ENCODE peak calls at places on chromosomes 2 and 18, in seven cellular contexts. One of them, this sample, is unnamed. For H3K36me3, the result is how much of the 10 kb centered on the place peaks cover.

GRCh38 chr2:228747478-228747877 is 523.6 kb downstream of the PID1 start:
- DNase-seq in psoas muscle: no peak
- DNase-seq in adrenal gland: no peak
- DNase-seq in GM06990: no peak
- DNase-seq in mammary epithelial cell: peak
- DNase-seq in effector memory CD4-positive, alpha-beta T cell: no peak
- DNase-seq in fibroblast of lung: peak
- DNase-seq in this sample: no peak

GRCh38 chr2:149080104-149080503 is 41.6 kb downstream of the LYPD6B start:
- DNase-seq in effector memory CD4-positive, alpha-beta T cell: no peak
- DNase-seq in psoas muscle: no peak
- DNase-seq in mammary epithelial cell: no peak
- DNase-seq in fibroblast of lung: peak
- DNase-seq in adrenal gland: no peak
- DNase-seq in GM06990: no peak
- DNase-seq in this sample: no peak

GRCh38 chr2:214156971-214157370 is 253.9 kb upstream of the VWC2L start:
- DNase-seq in effector memory CD4-positive, alpha-beta T cell: no peak
- DNase-seq in GM06990: no peak
- DNase-seq in adrenal gland: no peak
- DNase-seq in fibroblast of lung: no peak
- DNase-seq in psoas muscle: no peak
- DNase-seq in mammary epithelial cell: no peak
- DNase-seq in this sample: no peak

GRCh38 chr2:68714866-68715265 is 19.7 kb upstream of the ARHGAP25 start:
- DNase-seq in mammary epithelial cell: no peak
- DNase-seq in GM06990: peak
- DNase-seq in effector memory CD4-positive, alpha-beta T cell: no peak
- DNase-seq in adrenal gland: peak
- DNase-seq in fibroblast of lung: no peak
- DNase-seq in psoas muscle: peak
- DNase-seq in this sample: no peak

GRCh38 chr2:196066794-196067382 is 1.7 kb downstream of the DNAH7 start:
- DNase-seq in mammary epithelial cell: no peak
- DNase-seq in GM06990: no peak
- DNase-seq in psoas muscle: no peak
- DNase-seq in effector memory CD4-positive, alpha-beta T cell: no peak
- DNase-seq in adrenal gland: no peak
- DNase-seq in fibroblast of lung: no peak
- DNase-seq in this sample: no peak

GRCh38 chr2:203582468-203582867 is 47.4 kb upstream of the RAPH1 start:
- DNase-seq in mammary epithelial cell: no peak
- DNase-seq in adrenal gland: no peak
- DNase-seq in GM06990: no peak
- DNase-seq in fibroblast of lung: peak
- DNase-seq in effector memory CD4-positive, alpha-beta T cell: no peak
- DNase-seq in psoas muscle: no peak
- DNase-seq in this sample: peak

GRCh38 chr2:148172131-148172753 is 151.4 kb downstream of the MBD5 start:
- DNase-seq in mammary epithelial cell: no peak
- DNase-seq in GM06990: no peak
- DNase-seq in effector memory CD4-positive, alpha-beta T cell: no peak
- DNase-seq in adrenal gland: no peak
- DNase-seq in psoas muscle: no peak
- DNase-seq in fibroblast of lung: no peak
- DNase-seq in this sample: no peak

GRCh38 chr2:107932986-107933385 is 53.3 kb upstream of the SLC5A7 start:
- DNase-seq in effector memory CD4-positive, alpha-beta T cell: no peak
- DNase-seq in fibroblast of lung: no peak
- DNase-seq in GM06990: no peak
- DNase-seq in mammary epithelial cell: no peak
- DNase-seq in psoas muscle: no peak
- DNase-seq in adrenal gland: no peak
- DNase-seq in this sample: no peak

GRCh38 chr2:42366411-42366810 is 5.4 kb upstream of the COX7A2L start:
- DNase-seq in effector memory CD4-positive, alpha-beta T cell: no peak
- DNase-seq in mammary epithelial cell: no peak
- DNase-seq in GM06990: no peak
- DNase-seq in adrenal gland: no peak
- DNase-seq in psoas muscle: no peak
- DNase-seq in fibroblast of lung: no peak
- DNase-seq in this sample: no peak

GRCh38 chr2:218402911-218403411 is 3.3 kb downstream of the CTDSP1 start:
- DNase-seq in psoas muscle: no peak
- DNase-seq in fibroblast of lung: no peak
- DNase-seq in GM06990: no peak
- DNase-seq in mammary epithelial cell: no peak
- DNase-seq in adrenal gland: no peak
- DNase-seq in effector memory CD4-positive, alpha-beta T cell: no peak
- DNase-seq in this sample: no peak

GRCh38 chr2:218400930-218401833 is 1.5 kb downstream of the CTDSP1 start:
- DNase-seq in mammary epithelial cell: no peak
- DNase-seq in fibroblast of lung: no peak
- DNase-seq in adrenal gland: peak
- DNase-seq in GM06990: no peak
- DNase-seq in psoas muscle: no peak
- DNase-seq in effector memory CD4-positive, alpha-beta T cell: no peak
- DNase-seq in this sample: peak

GRCh38 chr2:218401834-218402370 is 2.2 kb downstream of the CTDSP1 start:
- DNase-seq in psoas muscle: no peak
- DNase-seq in effector memory CD4-positive, alpha-beta T cell: no peak
- DNase-seq in fibroblast of lung: no peak
- DNase-seq in GM06990: no peak
- DNase-seq in mammary epithelial cell: no peak
- DNase-seq in adrenal gland: peak
- DNase-seq in this sample: no peak

GRCh38 chr2:218403810-218404209 is 4.1 kb downstream of the CTDSP1 start:
- DNase-seq in mammary epithelial cell: no peak
- DNase-seq in GM06990: no peak
- DNase-seq in psoas muscle: no peak
- DNase-seq in fibroblast of lung: no peak
- DNase-seq in effector memory CD4-positive, alpha-beta T cell: no peak
- DNase-seq in adrenal gland: no peak
- DNase-seq in this sample: no peak

GRCh38 chr2:218402491-218402901 is 2.8 kb downstream of the CTDSP1 start:
- DNase-seq in effector memory CD4-positive, alpha-beta T cell: no peak
- DNase-seq in fibroblast of lung: no peak
- DNase-seq in GM06990: no peak
- DNase-seq in psoas muscle: no peak
- DNase-seq in mammary epithelial cell: no peak
- DNase-seq in adrenal gland: no peak
- DNase-seq in this sample: no peak
- H3K4me3 ChIP-seq in effector memory CD4-positive, alpha-beta T cell: no peak
- H3K4me3 ChIP-seq in fibroblast of lung: no peak
- H3K4me3 ChIP-seq in GM06990: no peak
- H3K4me3 ChIP-seq in psoas muscle: no peak
- H3K4me3 ChIP-seq in mammary epithelial cell: no peak
- H3K4me3 ChIP-seq in adrenal gland: no peak
- H3K4me3 ChIP-seq in this sample: no peak

DNA sequence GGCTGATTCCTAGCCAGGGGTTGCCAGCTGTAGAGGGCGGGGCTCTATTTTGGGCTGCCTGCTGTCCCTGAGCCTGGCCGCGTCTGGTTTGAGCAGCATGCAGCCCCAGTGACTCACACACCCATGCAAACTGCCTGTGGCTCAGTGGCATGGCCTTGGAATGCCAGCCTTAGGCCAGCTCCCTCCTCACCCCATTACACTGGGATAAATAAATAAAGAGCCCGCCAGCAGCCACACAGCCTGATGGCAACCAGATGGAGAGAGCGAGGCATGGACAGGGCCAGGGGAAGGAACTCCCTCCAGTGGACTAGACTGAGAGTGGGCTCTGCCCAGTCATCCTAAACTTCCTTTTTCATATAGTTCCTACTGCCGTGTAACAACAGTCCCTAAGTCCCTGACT is 18.3 kb downstream of the NHEJ1 start:
- DNase-seq in effector memory CD4-positive, alpha-beta T cell: no peak
- DNase-seq in fibroblast of lung: peak
- DNase-seq in adrenal gland: peak
- DNase-seq in mammary epithelial cell: peak
- DNase-seq in GM06990: no peak
- DNase-seq in psoas muscle: peak
- DNase-seq in this sample: peak
- H3K36me3 ChIP-seq in effector memory CD4-positive, alpha-beta T cell: under half
- H3K36me3 ChIP-seq in fibroblast of lung: under half
- H3K36me3 ChIP-seq in adrenal gland: under half
- H3K36me3 ChIP-seq in mammary epithelial cell: under half
- H3K36me3 ChIP-seq in GM06990: under half
- H3K36me3 ChIP-seq in psoas muscle: under half
- H3K36me3 ChIP-seq in this sample: under half

GRCh38 chr18:54388203-54389142 is 30.8 kb downstream of the C18orf54 start:
- DNase-seq in adrenal gland: no peak
- DNase-seq in GM06990: peak
- DNase-seq in psoas muscle: no peak
- DNase-seq in mammary epithelial cell: peak
- DNase-seq in effector memory CD4-positive, alpha-beta T cell: no peak
- DNase-seq in fibroblast of lung: peak
- DNase-seq in this sample: peak
- H3K4me3 ChIP-seq in adrenal gland: no peak
- H3K4me3 ChIP-seq in GM06990: no peak
- H3K4me3 ChIP-seq in psoas muscle: no peak
- H3K4me3 ChIP-seq in mammary epithelial cell: no peak
- H3K4me3 ChIP-seq in effector memory CD4-positive, alpha-beta T cell: no peak
- H3K4me3 ChIP-seq in fibroblast of lung: no peak
- H3K4me3 ChIP-seq in this sample: no peak

GRCh38 chr2:86750240-86750839 is 30.2 kb downstream of the RMND5A start:
- DNase-seq in GM06990: no peak
- DNase-seq in psoas muscle: no peak
- DNase-seq in mammary epithelial cell: no peak
- DNase-seq in fibroblast of lung: peak
- DNase-seq in adrenal gland: no peak
- DNase-seq in effector memory CD4-positive, alpha-beta T cell: no peak
- DNase-seq in this sample: no peak

GRCh38 chr2:86753606-86754005 is 33.5 kb downstream of the RMND5A start:
- DNase-seq in mammary epithelial cell: no peak
- DNase-seq in GM06990: no peak
- DNase-seq in effector memory CD4-positive, alpha-beta T cell: no peak
- DNase-seq in fibroblast of lung: peak
- DNase-seq in psoas muscle: no peak
- DNase-seq in adrenal gland: no peak
- DNase-seq in this sample: no peak

GRCh38 chr2:86747708-86748627 is 27.9 kb downstream of the RMND5A start:
- DNase-seq in psoas muscle: no peak
- DNase-seq in effector memory CD4-positive, alpha-beta T cell: no peak
- DNase-seq in GM06990: no peak
- DNase-seq in fibroblast of lung: peak
- DNase-seq in mammary epithelial cell: peak
- DNase-seq in adrenal gland: no peak
- DNase-seq in this sample: no peak

GRCh38 chr2:86752934-86753333 is 32.8 kb downstream of the RMND5A start:
- DNase-seq in psoas muscle: no peak
- DNase-seq in mammary epithelial cell: no peak
- DNase-seq in effector memory CD4-positive, alpha-beta T cell: no peak
- DNase-seq in fibroblast of lung: no peak
- DNase-seq in GM06990: no peak
- DNase-seq in adrenal gland: no peak
- DNase-seq in this sample: no peak

GRCh38 chr2:86751778-86752177 is 31.7 kb downstream of the RMND5A start:
- DNase-seq in adrenal gland: no peak
- DNase-seq in psoas muscle: no peak
- DNase-seq in fibroblast of lung: no peak
- DNase-seq in GM06990: no peak
- DNase-seq in mammary epithelial cell: no peak
- DNase-seq in effector memory CD4-positive, alpha-beta T cell: no peak
- DNase-seq in this sample: no peak
- H3K36me3 ChIP-seq in adrenal gland: under half
- H3K36me3 ChIP-seq in psoas muscle: under half
- H3K36me3 ChIP-seq in fibroblast of lung: under half
- H3K36me3 ChIP-seq in GM06990: under half
- H3K36me3 ChIP-seq in mammary epithelial cell: under half
- H3K36me3 ChIP-seq in effector memory CD4-positive, alpha-beta T cell: under half
- H3K36me3 ChIP-seq in this sample: half or more

DNA sequence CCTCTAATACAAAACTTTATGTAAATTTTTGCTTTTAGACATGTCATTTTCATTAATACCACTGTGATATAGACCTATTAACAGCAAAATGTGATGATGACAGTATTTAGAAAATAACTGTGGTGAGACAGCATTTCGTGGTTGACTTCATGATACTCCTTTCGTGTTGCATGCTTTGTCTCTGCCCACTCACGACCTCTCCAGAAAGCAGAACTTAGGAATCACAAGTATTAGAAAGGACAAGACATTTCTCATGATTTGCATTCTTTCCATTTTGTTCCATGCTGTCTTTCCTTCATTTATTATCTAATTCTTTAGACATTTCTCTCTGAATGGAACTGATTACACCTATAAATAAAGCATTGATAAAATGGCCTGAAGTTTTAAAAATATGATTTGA is 85.2 kb upstream of the POU3F3 start:
- DNase-seq in effector memory CD4-positive, alpha-beta T cell: no peak
- DNase-seq in mammary epithelial cell: no peak
- DNase-seq in fibroblast of lung: peak
- DNase-seq in GM06990: no peak
- DNase-seq in adrenal gland: no peak
- DNase-seq in psoas muscle: no peak
- DNase-seq in this sample: no peak
- H3K4me3 ChIP-seq in effector memory CD4-positive, alpha-beta T cell: no peak
- H3K4me3 ChIP-seq in mammary epithelial cell: no peak
- H3K4me3 ChIP-seq in fibroblast of lung: no peak
- H3K4me3 ChIP-seq in GM06990: no peak
- H3K4me3 ChIP-seq in adrenal gland: no peak
- H3K4me3 ChIP-seq in psoas muscle: no peak
- H3K4me3 ChIP-seq in this sample: no peak

GRCh38 chr2:73946666-73947065 is 20.0 kb downstream of the DGUOK start:
- DNase-seq in effector memory CD4-positive, alpha-beta T cell: no peak
- DNase-seq in mammary epithelial cell: no peak
- DNase-seq in adrenal gland: no peak
- DNase-seq in fibroblast of lung: no peak
- DNase-seq in psoas muscle: no peak
- DNase-seq in GM06990: no peak
- DNase-seq in this sample: no peak

GRCh38 chr2:73947412-73948018 is 20.8 kb downstream of the DGUOK start:
- DNase-seq in psoas muscle: no peak
- DNase-seq in fibroblast of lung: no peak
- DNase-seq in GM06990: no peak
- DNase-seq in adrenal gland: no peak
- DNase-seq in mammary epithelial cell: no peak
- DNase-seq in effector memory CD4-positive, alpha-beta T cell: no peak
- DNase-seq in this sample: no peak

GRCh38 chr2:73946215-73946614 is 19.5 kb downstream of the DGUOK start:
- DNase-seq in effector memory CD4-positive, alpha-beta T cell: no peak
- DNase-seq in adrenal gland: no peak
- DNase-seq in psoas muscle: no peak
- DNase-seq in GM06990: no peak
- DNase-seq in mammary epithelial cell: no peak
- DNase-seq in fibroblast of lung: no peak
- DNase-seq in this sample: no peak

GRCh38 chr2:73952499-73953446 is 26.1 kb downstream of the DGUOK start:
- DNase-seq in psoas muscle: no peak
- DNase-seq in GM06990: no peak
- DNase-seq in adrenal gland: peak
- DNase-seq in fibroblast of lung: peak
- DNase-seq in mammary epithelial cell: peak
- DNase-seq in effector memory CD4-positive, alpha-beta T cell: no peak
- DNase-seq in this sample: peak

DNA sequence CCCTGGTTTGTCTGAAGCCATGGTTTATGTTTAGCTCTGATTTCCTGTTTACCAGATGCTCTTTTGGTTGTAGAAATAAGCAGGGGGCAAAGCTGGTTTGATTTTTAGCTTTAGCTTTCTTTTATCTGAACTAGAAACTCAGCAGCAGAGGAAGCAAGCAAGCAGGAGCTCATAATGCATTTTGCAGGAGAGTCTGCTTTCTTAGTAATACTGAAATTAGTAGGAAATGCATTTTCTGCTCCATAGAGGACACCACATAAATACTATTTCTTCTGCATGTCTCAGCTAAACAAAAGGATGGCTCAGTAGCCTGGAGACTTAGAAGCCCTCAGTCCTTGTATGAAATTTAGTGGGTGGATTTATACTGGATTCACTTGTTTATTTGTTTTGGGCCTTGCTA is 23.1 kb downstream of the DGUOK start:
- DNase-seq in effector memory CD4-positive, alpha-beta T cell: no peak
- DNase-seq in mammary epithelial cell: no peak
- DNase-seq in adrenal gland: no peak
- DNase-seq in fibroblast of lung: no peak
- DNase-seq in psoas muscle: no peak
- DNase-seq in GM06990: no peak
- DNase-seq in this sample: no peak
- H3K36me3 ChIP-seq in effector memory CD4-positive, alpha-beta T cell: half or more
- H3K36me3 ChIP-seq in mammary epithelial cell: under half
- H3K36me3 ChIP-seq in adrenal gland: under half
- H3K36me3 ChIP-seq in fibroblast of lung: under half
- H3K36me3 ChIP-seq in psoas muscle: under half
- H3K36me3 ChIP-seq in GM06990: under half
- H3K36me3 ChIP-seq in this sample: half or more